ENCODE peak calls at places on chromosomes 12 and 14, in nine cellular contexts. I, P, T, Z, U, F, A, Y and X are unnamed samples.

GRCh38 chr12:51028126-51028810 is 2.1 kb upstream of the SLC11A2 start:
- DNase-seq in U (peak; percentile 70), A (peak; percentile 56), P (peak; percentile 89), T (peak; percentile 75), Y (no peak), F (peak; percentile 57), Z (peak; percentile 75), I (peak; percentile 61), X (peak; percentile 86)

GRCh38 chr12:105852958-105853357 is 285.8 kb downstream of the NUAK1 start:
- DNase-seq in I (no peak), U (no peak), F (no peak), Y (no peak), Z (no peak), A (no peak), T (no peak), P (no peak), X (no peak)

GRCh38 chr12:132588821-132589669 is 21.3 kb downstream of the LRCOL1 start:
- DNase-seq in U (no peak), F (no peak), A (no peak), P (no peak), I (no peak), Z (no peak), T (no peak), Y (no peak), X (no peak)

GRCh38 chr14:26190644-26191043 is 407.2 kb downstream of the NOVA1 start:
- DNase-seq in I (peak; percentile 12), A (no peak), U (no peak), Y (no peak), Z (peak; percentile 16), F (no peak), T (no peak), P (no peak), X (no peak)

GRCh38 chr14:69485261-69485660 is 733 bp downstream of the PLEKHD1 start:
- DNase-seq in Z (no peak), I (no peak), P (no peak), T (no peak), F (no peak), A (no peak), Y (no peak), U (no peak), X (no peak)

GRCh38 chr12:29241821-29242591 is 92.9 kb downstream of the FAR2 start:
- DNase-seq in U (peak; percentile 37), Y (peak; percentile 72), I (peak; percentile 90), Z (peak; percentile 100), F (no peak), T (peak; percentile 69), A (peak; percentile 36), P (peak; percentile 10), X (peak; percentile 83)

GRCh38 chr12:122835693-122836026 is 403 bp downstream of the HIP1R start:
- DNase-seq in P (peak; percentile 62), T (peak; percentile 76), A (no peak), U (no peak), Z (peak; percentile 29), I (no peak), Y (no peak), F (peak; percentile 11), X (no peak)

GRCh38 chr14:73244541-73244940 is 7.2 kb downstream of the PAPLN start:
- DNase-seq in P (no peak), Y (no peak), F (no peak), Z (no peak), A (no peak), T (no peak), U (no peak), I (no peak), X (no peak)

GRCh38 chr12:101407054-101407437 is 526 bp downstream of the ARL1 start:
- DNase-seq in U (peak; percentile 6), T (peak; percentile 56), Z (peak; percentile 42), A (no peak), F (no peak), P (peak; percentile 52), Y (no peak), I (no peak), X (no peak)

GRCh38 chr14:21846227-21846885 is 172.7 kb upstream of the OR4E1 start:
- DNase-seq in T (peak; percentile 28), I (no peak), A (peak; percentile 28), U (peak; percentile 34), Z (peak; percentile 52), Y (no peak), F (peak; percentile 49), P (peak; percentile 77), X (peak; percentile 72)

DNA sequence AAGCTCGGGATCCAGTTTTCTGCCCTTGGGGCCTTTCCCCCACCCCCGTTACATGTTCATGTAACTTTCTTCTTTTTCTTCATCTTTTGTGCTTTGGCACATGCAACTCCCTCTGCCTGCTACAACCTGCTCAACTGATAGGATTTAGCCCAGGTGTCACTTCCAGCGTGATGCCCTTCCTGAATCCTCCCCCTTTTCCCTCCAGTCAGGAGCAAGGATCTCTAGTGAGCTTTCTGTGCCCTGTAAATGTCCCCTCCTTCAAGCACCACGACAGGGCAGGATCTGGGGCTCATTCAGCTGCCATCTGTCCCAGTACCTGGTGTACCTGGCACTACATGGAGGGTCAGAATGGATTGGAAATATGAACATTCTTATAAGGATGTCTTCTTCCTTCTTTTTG is 15.3 kb downstream of the PELI2 start:
- DNase-seq in T (no peak), U (no peak), Y (no peak), Z (no peak), F (no peak), A (no peak), I (no peak), P (peak; percentile 48), X (no peak)
- H3K27me3 ChIP-seq in T (peaks cover 3% of the 10 kb centered on the region), U (peaks cover 6% of the 10 kb centered on the region), Y (no peaks in the 10 kb centered on the region), Z (peaks cover 97% of the 10 kb centered on the region), F (no peaks in the 10 kb centered on the region), A (no peaks in the 10 kb centered on the region), I (no peaks in the 10 kb centered on the region), P (no peaks in the 10 kb centered on the region), X (no peaks in the 10 kb centered on the region)

GRCh38 chr12:13980548-13981295 is 680 bp downstream of the GRIN2B start:
- DNase-seq in T (peak; percentile 26), I (no peak), F (no peak), A (no peak), U (no peak), Y (no peak), Z (no peak), P (peak; percentile 60), X (no peak)
- TF ChIP-seq EZH2 in T (no peak), I (peak; percentile 33), F (no peak), A (no peak), U (no peak), Y (no peak), Z (no peak), P (no peak), X (no peak)

DNA sequence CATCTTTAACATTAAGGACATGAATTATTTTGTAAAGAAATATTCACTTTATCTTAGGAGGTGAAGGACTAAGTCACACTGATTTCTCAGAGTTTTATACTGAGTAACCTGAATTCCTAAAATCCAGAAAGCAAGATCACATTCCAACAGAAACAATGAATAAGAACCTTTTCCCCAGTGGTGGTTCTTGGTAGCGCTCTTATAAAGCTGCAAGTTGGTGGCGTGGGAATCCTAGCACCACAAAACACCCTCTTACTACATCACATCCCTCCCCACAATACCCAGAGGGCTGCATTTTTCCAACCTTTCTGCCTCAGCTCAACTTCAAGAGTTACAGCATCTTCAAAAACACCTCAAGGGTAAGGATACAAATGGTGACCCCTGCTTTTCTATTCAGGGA is 44.0 kb upstream of the SMUG1 start:
- DNase-seq in P (peak; percentile 81), T (no peak), I (peak; percentile 47), Y (no peak), Z (no peak), A (no peak), U (no peak), F (no peak), X (peak; percentile 44)
- TF ChIP-seq CTCF in P (peak; percentile 8), T (no peak), I (peak; percentile 23), Y (no peak), Z (peak; percentile 29), A (no peak), U (no peak), F (no peak), X (peak; percentile 32)

DNA sequence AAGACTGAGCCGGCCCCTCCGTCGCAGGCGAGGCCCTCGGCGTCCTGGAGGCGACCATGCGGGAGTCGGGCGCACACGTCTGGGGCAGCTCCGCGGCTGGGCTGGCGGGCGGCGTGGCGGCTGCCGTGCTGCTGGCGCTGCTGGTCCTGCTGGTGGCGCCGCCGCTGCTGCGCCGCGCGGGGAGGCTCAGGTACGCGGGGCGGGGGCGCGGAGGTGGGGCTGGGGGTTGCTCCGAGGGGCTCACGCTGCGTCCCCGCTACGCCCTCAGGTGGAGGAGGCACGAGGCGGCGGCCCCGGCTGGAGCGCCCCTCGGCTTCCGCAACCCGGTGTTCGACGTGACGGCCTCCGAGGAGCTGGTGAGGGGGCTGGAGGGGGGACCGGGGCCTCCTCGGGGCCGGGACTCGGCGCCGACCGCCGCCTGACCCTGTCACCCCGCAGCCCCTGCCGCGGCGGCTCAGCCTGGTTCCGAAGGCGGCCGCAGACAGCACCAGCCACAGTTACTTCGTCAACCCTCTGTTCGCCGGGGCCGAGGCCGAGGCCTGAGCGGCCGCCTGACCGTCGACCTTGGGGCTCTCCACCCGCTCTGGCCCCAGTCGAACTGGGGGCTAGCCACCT is 7.8 kb downstream of the AMN start:
- DNase-seq in P (peak; percentile 69), U (no peak), I (no peak), A (no peak), Z (no peak), Y (no peak), T (peak; percentile 56), F (no peak), X (peak; percentile 43)
- H3K27me3 ChIP-seq in P (peaks cover 61% of the 10 kb centered on the region), U (no peaks in the 10 kb centered on the region), I (peaks cover 32% of the 10 kb centered on the region), A (no peaks in the 10 kb centered on the region), Z (peaks cover 5% of the 10 kb centered on the region), Y (peaks cover 10% of the 10 kb centered on the region), T (peaks cover 13% of the 10 kb centered on the region), F (no peaks in the 10 kb centered on the region), X (no peaks in the 10 kb centered on the region)